ENCODE peak calls at places on chromosomes 4 and X, in ten cellular contexts. B is adipocyte, A is bronchial epithelial cell, I is hepatic stellate cell, N is anterior cingulate cortex, O is mammary epithelial cell, S is AG08396, C is astrocyte of the spinal cord, G is NCI-H524 treated with DMSO at 0.1 percent for 48 hours, E is posterior vena cava. Y is an unnamed sample.

GRCh38 chrX:63747331-63747730 is 37.7 kb downstream of the ARHGEF9 start:
- DNase-seq in B (peak; percentile 68), O (peak; percentile 42), I (peak; percentile 32), S (peak; percentile 37), G (no peak), E (no peak), C (peak; percentile 57), A (peak; percentile 34), N (no peak), Y (no peak)

GRCh38 chrX:140467211-140467610 is 37.7 kb downstream of the SOX3 start:
- DNase-seq in B (no peak), O (no peak), S (no peak), I (no peak), G (no peak), N (no peak), E (no peak), C (peak; percentile 54), A (peak; percentile 5), Y (no peak)

GRCh38 chr4:139913995-139914394 is 240.0 kb downstream of the MAML3 start:
- DNase-seq in S (peak; percentile 9), I (no peak), B (peak; percentile 81), A (no peak), E (no peak), O (no peak), G (no peak), N (no peak), C (peak; percentile 47), Y (no peak)

GRCh38 chr4:18020145-18020670 is 1.3 kb downstream of the LCORL start:
- DNase-seq in N (no peak), G (no peak), O (peak; percentile 13), B (peak; percentile 49), I (peak; percentile 14), E (no peak), S (peak; percentile 14), A (no peak), C (peak; percentile 16), Y (no peak)

GRCh38 chr4:86841309-86841708 is 7.9 kb downstream of the SLC10A6 start:
- DNase-seq in S (no peak), O (peak; percentile 85), A (peak; percentile 99), C (no peak), B (no peak), N (no peak), I (no peak), E (no peak), G (no peak), Y (no peak)

GRCh38 chr4:85747871-85748491 is 273.0 kb downstream of the ARHGAP24 start:
- DNase-seq in C (peak; percentile 88), S (peak; percentile 18), O (peak; percentile 51), G (peak; percentile 3), N (no peak), B (peak; percentile 92), I (peak; percentile 28), A (peak; percentile 80), E (no peak), Y (no peak)

GRCh38 chrX:19377799-19378198 is 34.1 kb downstream of the PDHA1 start:
- DNase-seq in C (no peak), S (no peak), A (no peak), I (no peak), N (no peak), B (no peak), E (peak; percentile 55), G (no peak), O (no peak), Y (no peak)

GRCh38 chrX:79235899-79236298 is 91.4 kb downstream of the GPR174 start:
- DNase-seq in N (no peak), A (no peak), C (no peak), B (no peak), E (no peak), O (no peak), S (no peak), I (no peak), G (no peak), Y (no peak)

GRCh38 chr4:182880387-182881356 is 36.5 kb downstream of the DCTD start:
- DNase-seq in S (peak; percentile 49), B (no peak), A (no peak), C (peak; percentile 54), I (no peak), E (peak; percentile 68), G (no peak), N (no peak), O (peak; percentile 65), Y (no peak)

GRCh38 chr4:819401-820229 is 6.3 kb downstream of the CPLX1 start:
- DNase-seq in B (no peak), E (peak; percentile 48), I (no peak), O (no peak), A (no peak), N (no peak), S (no peak), C (no peak), G (no peak), Y (no peak)

GRCh38 chr4:48118081-48118480 is 16.0 kb downstream of the TXK start:
- DNase-seq in N (no peak), C (no peak), G (no peak), O (no peak), S (no peak), E (no peak), B (no peak), A (no peak), I (no peak), Y (no peak)

GRCh38 chrX:8504451-8504850 is 39.8 kb downstream of the VCX3B start:
- DNase-seq in B (no peak), O (peak; percentile 77), A (peak; percentile 63), S (no peak), I (no peak), N (no peak), G (no peak), E (no peak), C (peak; percentile 76), Y (no peak)

Y was measured in SIG-M5.